ENCODE peak calls at places on chromosome 18, in eight cellular contexts. One of them, this sample, is unnamed.

GRCh38 chr18:43486462-43486861 is 209.2 kb upstream of the SYT4 start:
- DNase-seq in T-helper 9 cell: no peak
- DNase-seq in glutamatergic neuron: peak; percentile 24
- DNase-seq in non-pigmented ciliary epithelial cell: no peak
- DNase-seq in NCI-H1092: no peak
- DNase-seq in HFF-Myc: no peak
- DNase-seq in A673: peak; percentile 4
- DNase-seq in activated naive CD8-positive, alpha-beta T cell treated with anti-CD3 and anti-CD28 coated beads, Interleukin-2, amount 50 U/mL, for 24 hours: no peak
- DNase-seq in this sample: no peak

GRCh38 chr18:52160652-52161051 is 179.3 kb upstream of the DCC start:
- DNase-seq in A673: peak; percentile 29
- DNase-seq in HFF-Myc: no peak
- DNase-seq in activated naive CD8-positive, alpha-beta T cell treated with anti-CD3 and anti-CD28 coated beads, Interleukin-2, amount 50 U/mL, for 24 hours: no peak
- DNase-seq in glutamatergic neuron: no peak
- DNase-seq in T-helper 9 cell: no peak
- DNase-seq in non-pigmented ciliary epithelial cell: no peak
- DNase-seq in NCI-H1092: no peak
- DNase-seq in this sample: peak; percentile 62

GRCh38 chr18:57437782-57438668 is 2.9 kb downstream of the ONECUT2 start:
- DNase-seq in non-pigmented ciliary epithelial cell: peak; percentile 18
- DNase-seq in NCI-H1092: peak; percentile 93
- DNase-seq in glutamatergic neuron: peak; percentile 89
- DNase-seq in A673: peak; percentile 93
- DNase-seq in activated naive CD8-positive, alpha-beta T cell treated with anti-CD3 and anti-CD28 coated beads, Interleukin-2, amount 50 U/mL, for 24 hours: peak; percentile 74
- DNase-seq in HFF-Myc: peak; percentile 12
- DNase-seq in T-helper 9 cell: no peak
- DNase-seq in this sample: no peak

GRCh38 chr18:42675810-42676209 is 439.7 kb downstream of the RIT2 start:
- DNase-seq in T-helper 9 cell: no peak
- DNase-seq in non-pigmented ciliary epithelial cell: no peak
- DNase-seq in HFF-Myc: no peak
- DNase-seq in A673: no peak
- DNase-seq in NCI-H1092: peak; percentile 86
- DNase-seq in glutamatergic neuron: no peak
- DNase-seq in activated naive CD8-positive, alpha-beta T cell treated with anti-CD3 and anti-CD28 coated beads, Interleukin-2, amount 50 U/mL, for 24 hours: no peak
- DNase-seq in this sample: no peak

GRCh38 chr18:35458677-35459441 is 38.9 kb downstream of the INO80C start:
- DNase-seq in NCI-H1092: no peak
- DNase-seq in HFF-Myc: peak; percentile 70
- DNase-seq in non-pigmented ciliary epithelial cell: no peak
- DNase-seq in T-helper 9 cell: no peak
- DNase-seq in glutamatergic neuron: no peak
- DNase-seq in activated naive CD8-positive, alpha-beta T cell treated with anti-CD3 and anti-CD28 coated beads, Interleukin-2, amount 50 U/mL, for 24 hours: no peak
- DNase-seq in A673: no peak
- DNase-seq in this sample: peak; percentile 61

GRCh38 chr18:48547456-48548403 is 8.9 kb downstream of the CTIF start:
- DNase-seq in activated naive CD8-positive, alpha-beta T cell treated with anti-CD3 and anti-CD28 coated beads, Interleukin-2, amount 50 U/mL, for 24 hours: no peak
- DNase-seq in HFF-Myc: peak; percentile 89
- DNase-seq in non-pigmented ciliary epithelial cell: peak; percentile 82
- DNase-seq in NCI-H1092: no peak
- DNase-seq in glutamatergic neuron: no peak
- DNase-seq in A673: peak; percentile 78
- DNase-seq in T-helper 9 cell: no peak
- DNase-seq in this sample: peak; percentile 63

GRCh38 chr18:65748321-65748720 is 2.5 kb upstream of the CDH7 start:
- DNase-seq in HFF-Myc: no peak
- DNase-seq in activated naive CD8-positive, alpha-beta T cell treated with anti-CD3 and anti-CD28 coated beads, Interleukin-2, amount 50 U/mL, for 24 hours: no peak
- DNase-seq in non-pigmented ciliary epithelial cell: no peak
- DNase-seq in T-helper 9 cell: no peak
- DNase-seq in NCI-H1092: no peak
- DNase-seq in glutamatergic neuron: no peak
- DNase-seq in A673: no peak
- DNase-seq in this sample: no peak

GRCh38 chr18:66971951-66972350 is 368.1 kb upstream of the CDH19 start:
- DNase-seq in NCI-H1092: no peak
- DNase-seq in activated naive CD8-positive, alpha-beta T cell treated with anti-CD3 and anti-CD28 coated beads, Interleukin-2, amount 50 U/mL, for 24 hours: no peak
- DNase-seq in glutamatergic neuron: no peak
- DNase-seq in T-helper 9 cell: no peak
- DNase-seq in HFF-Myc: no peak
- DNase-seq in A673: no peak
- DNase-seq in non-pigmented ciliary epithelial cell: no peak
- DNase-seq in this sample: no peak

This sample was measured in epithelial cell of proximal tubule.